ENCODE peak calls at places on chromosomes 16 and 17, in five cellular contexts. U is fibroblast of pulmonary artery; O is NCI-H2227 treated with DMSO at 0.1 percent for 48 hours; F is RWPE1; V is stimulated activated CD4-positive, alpha-beta T cell treated with anti-CD3 and anti-CD28 coated beads, Interleukin-2, amount 100 ng/mL, for 4 hours. S is an unnamed sample.

GRCh38 chr16:54630284-54630967 is 300.2 kb upstream of the IRX5 start:
- DNase-seq in U (peak), O (no peak), F (no peak), V (no peak), S (no peak)

GRCh38 chr17:2042355-2042929 is 620 bp downstream of the OVCA2 start:
- DNase-seq in U (peak), O (peak), F (no peak), V (no peak), S (no peak)

GRCh38 chr16:49483251-49483650 is 109.6 kb downstream of the C16orf78 start:
- DNase-seq in U (no peak), O (no peak), F (no peak), V (no peak), S (no peak)

GRCh38 chr17:9905902-9906301 is 831 bp upstream of the RCVRN start:
- DNase-seq in U (peak), O (no peak), F (peak), V (no peak), S (no peak)

GRCh38 chr16:87252269-87252970 is 64.8 kb downstream of the C16orf95 start:
- DNase-seq in U (no peak), O (no peak), F (no peak), V (no peak), S (no peak)

GRCh38 chr16:77090062-77090461 is 100.9 kb upstream of the MON1B start:
- DNase-seq in U (no peak), O (peak), F (no peak), V (no peak), S (no peak)

GRCh38 chr16:4257646-4258556 is 14.9 kb downstream of the TFAP4 start:
- DNase-seq in U (peak), O (no peak), F (no peak), V (no peak), S (no peak)

GRCh38 chr17:76554131-76554530 is 14.3 kb downstream of the PRCD start:
- DNase-seq in U (no peak), O (no peak), F (no peak), V (no peak), S (no peak)

GRCh38 chr16:77298638-77299360 is 99.6 kb downstream of the SYCE1L start:
- DNase-seq in U (peak), O (no peak), F (peak), V (no peak), S (no peak)

GRCh38 chr16:66161942-66162341 is 204.5 kb upstream of the CDH5 start:
- DNase-seq in U (no peak), O (no peak), F (no peak), V (no peak), S (no peak)

GRCh38 chr17:77709594-77709993 is 248.9 kb upstream of the TNRC6C start:
- DNase-seq in U (no peak), O (no peak), F (no peak), V (no peak), S (no peak)

GRCh38 chr16:73457851-73458250 is 409.9 kb upstream of the ZFHX3 start:
- DNase-seq in U (no peak), O (no peak), F (no peak), V (no peak), S (no peak)

GRCh38 chr17:4934173-4934979 is 2.3 kb downstream of the GP1BA start:
- DNase-seq in U (peak), O (no peak), F (no peak), V (no peak), S (no peak)

GRCh38 chr16:75860654-75861053 is 134.4 kb upstream of the CPHXL start:
- DNase-seq in U (no peak), O (peak), F (no peak), V (no peak), S (no peak)

GRCh38 chr17:80794281-80795089 is 197.2 kb upstream of the CHMP6 start:
- DNase-seq in U (peak), O (no peak), F (no peak), V (no peak), S (no peak)

GRCh38 chr17:55577687-55578086 is 66.4 kb upstream of the SMIM36 start:
- DNase-seq in U (no peak), O (peak), F (no peak), V (no peak), S (peak)

GRCh38 chr16:84990782-84991181 is 20.6 kb downstream of the ZDHHC7 start:
- DNase-seq in U (no peak), O (no peak), F (no peak), V (no peak), S (no peak)

GRCh38 chr17:1030684-1031557 is 34.0 kb downstream of the TIMM22 start:
- DNase-seq in U (no peak), O (no peak), F (no peak), V (no peak), S (no peak)

GRCh38 chr16:67961551-67961957 is 6.9 kb downstream of the SLC12A4 start:
- DNase-seq in U (no peak), O (no peak), F (peak), V (no peak), S (no peak)

GRCh38 chr16:55678061-55678935 is 22.5 kb downstream of the SLC6A2 start:
- DNase-seq in U (no peak), O (no peak), F (no peak), V (no peak), S (no peak)

GRCh38 chr17:8956521-8956920 is 9.0 kb downstream of the PIK3R5 start:
- DNase-seq in U (no peak), O (no peak), F (no peak), V (no peak), S (no peak)

GRCh38 chr17:5500804-5501391 is 14.5 kb downstream of the MIS12 start:
- DNase-seq in U (peak), O (peak), F (peak), V (peak), S (peak)

S was measured in T-cell.